ENCODE peak calls at places on chromosomes 6 and 20, in six cellular contexts. S is HCT116, G is sigmoid colon, N is mesenchymal stem cell, R is lung, J is AG04449. Y is an unnamed sample.

GRCh38 chr20:61120595-61121515 is 131.2 kb upstream of the CDH4 start:
- DNase-seq in R (peak), G (no peak), N (peak), S (no peak), J (no peak), Y (no peak)

GRCh38 chr20:37922016-37922415 is 19.1 kb downstream of the VSTM2L start:
- DNase-seq in R (no peak), G (no peak), J (no peak), N (no peak), S (no peak), Y (no peak)

GRCh38 chr6:111625511-111626331 is 20.0 kb upstream of the TRAF3IP2 start:
- DNase-seq in S (no peak), N (peak), G (peak), R (no peak), J (no peak), Y (no peak)

GRCh38 chr6:107670792-107671199 is 153.3 kb downstream of the SCML4 start:
- DNase-seq in J (no peak), N (peak), S (no peak), R (peak), G (peak), Y (peak)

GRCh38 chr20:22716824-22717351 is 132.5 kb upstream of the FOXA2 start:
- DNase-seq in G (no peak), S (no peak), J (no peak), R (peak), N (peak), Y (no peak)

GRCh38 chr6:1184318-1184717 is 127.6 kb upstream of the FOXQ1 start:
- DNase-seq in N (no peak), S (no peak), R (no peak), G (no peak), J (no peak), Y (no peak)

GRCh38 chr20:34516038-34516873 is at the start of gene DYNLRB1:
- DNase-seq in J (peak), S (peak), G (peak), N (peak), R (peak), Y (peak)

GRCh38 chr6:148407372-148407771 is 64.7 kb downstream of the SASH1 start:
- DNase-seq in G (no peak), R (no peak), S (no peak), N (peak), J (peak), Y (no peak)

GRCh38 chr6:131685266-131685780 is 15.9 kb downstream of the OR2A4 start:
- DNase-seq in R (no peak), J (no peak), G (no peak), S (no peak), N (no peak), Y (no peak)

GRCh38 chr6:30154709-30155521 is 6.1 kb downstream of the TRIM10 start:
- DNase-seq in N (peak), J (peak), G (no peak), R (no peak), S (no peak), Y (no peak)

GRCh38 chr6:1368940-1369339 is 20.4 kb upstream of the FOXF2 start:
- DNase-seq in G (no peak), R (no peak), N (no peak), J (no peak), S (no peak), Y (no peak)

GRCh38 chr20:9306521-9306920 is 207.9 kb upstream of the LAMP5 start:
- DNase-seq in G (no peak), S (no peak), R (no peak), J (peak), N (peak), Y (no peak)

GRCh38 chr6:36874016-36874442 is 574 bp downstream of the PPIL1 start:
- DNase-seq in J (no peak), N (no peak), S (no peak), G (no peak), R (no peak), Y (no peak)

DNA sequence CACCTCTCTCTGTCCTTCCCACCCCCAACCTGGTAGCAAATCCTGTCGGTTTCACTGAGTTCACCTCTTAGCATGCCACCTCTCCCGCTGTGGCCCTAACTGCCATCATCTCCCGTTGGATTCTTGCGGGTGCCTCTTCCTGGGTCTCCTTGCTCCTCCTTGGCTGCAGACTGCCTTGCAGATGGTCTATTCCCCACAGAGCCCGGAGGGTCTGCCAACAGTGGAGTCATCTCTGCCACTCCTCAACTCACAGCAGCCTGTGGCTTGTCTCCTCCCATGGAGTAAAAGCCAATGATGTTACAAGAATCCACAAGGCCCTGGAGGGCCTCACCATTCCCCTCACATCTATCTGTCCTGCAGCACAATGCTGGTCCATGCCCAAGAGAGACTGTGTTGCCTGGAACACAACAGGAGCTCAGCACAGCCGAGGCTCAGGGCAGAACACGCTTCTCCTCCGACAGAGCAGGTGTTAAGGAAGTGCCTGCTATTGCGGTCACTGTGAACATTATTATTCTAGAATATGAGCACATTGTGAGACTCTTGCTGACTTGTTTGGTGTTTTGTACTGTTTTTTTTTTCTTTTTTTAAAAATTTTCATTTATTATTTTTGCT is 241.8 kb upstream of the SULF2 start:
- DNase-seq in R (no peak), N (no peak), S (no peak), G (no peak), J (no peak), Y (no peak)
- H3K4me3 ChIP-seq in R (no peak), N (no peak), S (no peak), G (no peak), J (no peak), Y (no peak)

GRCh38 chr6:4759997-4760396 is 16.2 kb upstream of the CDYL start:
- DNase-seq in S (no peak), R (no peak), J (no peak), N (peak), G (no peak), Y (no peak)

GRCh38 chr6:4762294-4762693 is 13.9 kb upstream of the CDYL start:
- DNase-seq in S (no peak), N (no peak), G (no peak), J (no peak), R (no peak), Y (no peak)

GRCh38 chr6:4763921-4764320 is 12.3 kb upstream of the CDYL start:
- DNase-seq in J (no peak), S (no peak), N (no peak), R (no peak), G (no peak), Y (no peak)

GRCh38 chr6:4756247-4756646 is 20.0 kb upstream of the CDYL start:
- DNase-seq in S (no peak), J (no peak), G (no peak), R (no peak), N (peak), Y (no peak)

DNA sequence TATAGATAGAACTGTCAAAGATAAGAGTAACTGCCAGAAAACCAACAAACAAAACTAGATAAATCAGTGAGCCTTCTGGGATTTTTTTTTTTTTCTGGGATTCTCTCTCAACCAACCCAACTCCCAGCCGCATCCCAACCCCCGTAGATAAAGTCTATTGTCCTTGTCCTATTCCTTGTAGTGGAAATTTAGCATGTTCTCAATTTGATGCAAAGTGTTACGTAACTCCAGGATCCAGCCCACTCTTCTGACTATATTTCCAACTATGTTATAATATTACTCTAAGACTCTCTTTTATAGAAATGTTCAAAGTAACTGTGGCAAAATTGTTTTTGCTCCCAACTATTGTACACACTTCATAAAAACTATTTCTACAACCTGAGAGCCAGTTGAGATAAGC is 15.4 kb upstream of the CDYL start:
- DNase-seq in J (no peak), S (no peak), N (no peak), G (no peak), R (no peak), Y (no peak)
- H3K4me3 ChIP-seq in J (no peak), S (no peak), N (no peak), G (no peak), R (no peak), Y (no peak)

GRCh38 chr6:33577106-33577535 is 3.0 kb downstream of the BAK1 start:
- DNase-seq in R (peak), J (no peak), G (peak), S (no peak), N (no peak), Y (peak)
- H3K4me3 ChIP-seq in R (no peak), J (no peak), G (no peak), S (no peak), N (no peak), Y (no peak)

GRCh38 chr6:45920819-45921511 is 94.7 kb downstream of the CLIC5 start:
- DNase-seq in R (no peak), G (no peak), S (no peak), J (no peak), N (no peak), Y (no peak)
- H3K4me3 ChIP-seq in R (no peak), G (no peak), S (no peak), J (no peak), N (no peak), Y (no peak)